ENCODE peak calls at places on chromosomes 7 and 10, in nine cellular contexts. One of them, this sample, is unnamed.

GRCh38 chr7:112080441-112080840 is 125.8 kb downstream of the DOCK4 start:
- DNase-seq in C1 segment of cervical spinal cord: no peak
- DNase-seq in activated T-cell treated with anti-CD3 and anti-CD28 coated beads, Interleukin-2, amount 50 U/mL, for 1 hour: no peak
- DNase-seq in hypothalamus: no peak
- DNase-seq in neuronal stem cell: no peak
- DNase-seq in activated CD8-positive, alpha-beta memory T cell treated with anti-CD3 and anti-CD28 coated beads, Interleukin-2, amount 10 ng/mL, durations not matched to agents 7 days and 5 days: no peak
- DNase-seq in NCI-H187 treated with DMSO at 0.1 percent for 48 hours: peak
- DNase-seq in mucosa of gallbladder: peak
- DNase-seq in heart left ventricle: no peak
- DNase-seq in this sample: no peak

GRCh38 chr7:69818647-69819161 is 220.4 kb downstream of the AUTS2 start:
- DNase-seq in C1 segment of cervical spinal cord: no peak
- DNase-seq in activated T-cell treated with anti-CD3 and anti-CD28 coated beads, Interleukin-2, amount 50 U/mL, for 1 hour: no peak
- DNase-seq in hypothalamus: no peak
- DNase-seq in neuronal stem cell: no peak
- DNase-seq in activated CD8-positive, alpha-beta memory T cell treated with anti-CD3 and anti-CD28 coated beads, Interleukin-2, amount 10 ng/mL, durations not matched to agents 7 days and 5 days: no peak
- DNase-seq in NCI-H187 treated with DMSO at 0.1 percent for 48 hours: no peak
- DNase-seq in mucosa of gallbladder: no peak
- DNase-seq in heart left ventricle: no peak
- DNase-seq in this sample: no peak

GRCh38 chr7:80078159-80078731 is 56.4 kb upstream of the GNAI1 start:
- DNase-seq in C1 segment of cervical spinal cord: no peak
- DNase-seq in activated T-cell treated with anti-CD3 and anti-CD28 coated beads, Interleukin-2, amount 50 U/mL, for 1 hour: no peak
- DNase-seq in hypothalamus: no peak
- DNase-seq in neuronal stem cell: no peak
- DNase-seq in activated CD8-positive, alpha-beta memory T cell treated with anti-CD3 and anti-CD28 coated beads, Interleukin-2, amount 10 ng/mL, durations not matched to agents 7 days and 5 days: no peak
- DNase-seq in NCI-H187 treated with DMSO at 0.1 percent for 48 hours: no peak
- DNase-seq in mucosa of gallbladder: no peak
- DNase-seq in heart left ventricle: no peak
- DNase-seq in this sample: peak

GRCh38 chr10:101018600-101019439 is 12.1 kb downstream of the PDZD7 start:
- DNase-seq in C1 segment of cervical spinal cord: peak
- DNase-seq in activated T-cell treated with anti-CD3 and anti-CD28 coated beads, Interleukin-2, amount 50 U/mL, for 1 hour: peak
- DNase-seq in hypothalamus: peak
- DNase-seq in neuronal stem cell: no peak
- DNase-seq in activated CD8-positive, alpha-beta memory T cell treated with anti-CD3 and anti-CD28 coated beads, Interleukin-2, amount 10 ng/mL, durations not matched to agents 7 days and 5 days: peak
- DNase-seq in NCI-H187 treated with DMSO at 0.1 percent for 48 hours: no peak
- DNase-seq in mucosa of gallbladder: peak
- DNase-seq in heart left ventricle: peak
- DNase-seq in this sample: peak

GRCh38 chr10:8485032-8485431 is 430.5 kb downstream of the GATA3 start:
- DNase-seq in C1 segment of cervical spinal cord: no peak
- DNase-seq in activated T-cell treated with anti-CD3 and anti-CD28 coated beads, Interleukin-2, amount 50 U/mL, for 1 hour: no peak
- DNase-seq in hypothalamus: no peak
- DNase-seq in neuronal stem cell: no peak
- DNase-seq in activated CD8-positive, alpha-beta memory T cell treated with anti-CD3 and anti-CD28 coated beads, Interleukin-2, amount 10 ng/mL, durations not matched to agents 7 days and 5 days: no peak
- DNase-seq in NCI-H187 treated with DMSO at 0.1 percent for 48 hours: no peak
- DNase-seq in mucosa of gallbladder: no peak
- DNase-seq in heart left ventricle: no peak
- DNase-seq in this sample: no peak

GRCh38 chr10:43824934-43825333 is 176.3 kb upstream of the ZNF32 start:
- DNase-seq in C1 segment of cervical spinal cord: no peak
- DNase-seq in activated T-cell treated with anti-CD3 and anti-CD28 coated beads, Interleukin-2, amount 50 U/mL, for 1 hour: no peak
- DNase-seq in hypothalamus: no peak
- DNase-seq in neuronal stem cell: no peak
- DNase-seq in activated CD8-positive, alpha-beta memory T cell treated with anti-CD3 and anti-CD28 coated beads, Interleukin-2, amount 10 ng/mL, durations not matched to agents 7 days and 5 days: no peak
- DNase-seq in NCI-H187 treated with DMSO at 0.1 percent for 48 hours: no peak
- DNase-seq in mucosa of gallbladder: peak
- DNase-seq in heart left ventricle: peak
- DNase-seq in this sample: no peak

GRCh38 chr10:115092258-115092554 is 959 bp upstream of the ATRNL1 start:
- DNase-seq in C1 segment of cervical spinal cord: no peak
- DNase-seq in activated T-cell treated with anti-CD3 and anti-CD28 coated beads, Interleukin-2, amount 50 U/mL, for 1 hour: no peak
- DNase-seq in hypothalamus: no peak
- DNase-seq in neuronal stem cell: no peak
- DNase-seq in activated CD8-positive, alpha-beta memory T cell treated with anti-CD3 and anti-CD28 coated beads, Interleukin-2, amount 10 ng/mL, durations not matched to agents 7 days and 5 days: no peak
- DNase-seq in NCI-H187 treated with DMSO at 0.1 percent for 48 hours: no peak
- DNase-seq in mucosa of gallbladder: no peak
- DNase-seq in heart left ventricle: no peak
- DNase-seq in this sample: no peak

GRCh38 chr7:24052572-24053223 is 231.3 kb upstream of the NPY start:
- DNase-seq in C1 segment of cervical spinal cord: no peak
- DNase-seq in activated T-cell treated with anti-CD3 and anti-CD28 coated beads, Interleukin-2, amount 50 U/mL, for 1 hour: no peak
- DNase-seq in hypothalamus: no peak
- DNase-seq in neuronal stem cell: no peak
- DNase-seq in activated CD8-positive, alpha-beta memory T cell treated with anti-CD3 and anti-CD28 coated beads, Interleukin-2, amount 10 ng/mL, durations not matched to agents 7 days and 5 days: no peak
- DNase-seq in NCI-H187 treated with DMSO at 0.1 percent for 48 hours: no peak
- DNase-seq in mucosa of gallbladder: no peak
- DNase-seq in heart left ventricle: no peak
- DNase-seq in this sample: peak

GRCh38 chr10:85266808-85267207 is 938.4 kb downstream of the CCSER2 start:
- DNase-seq in C1 segment of cervical spinal cord: no peak
- DNase-seq in activated T-cell treated with anti-CD3 and anti-CD28 coated beads, Interleukin-2, amount 50 U/mL, for 1 hour: no peak
- DNase-seq in hypothalamus: no peak
- DNase-seq in neuronal stem cell: no peak
- DNase-seq in activated CD8-positive, alpha-beta memory T cell treated with anti-CD3 and anti-CD28 coated beads, Interleukin-2, amount 10 ng/mL, durations not matched to agents 7 days and 5 days: no peak
- DNase-seq in NCI-H187 treated with DMSO at 0.1 percent for 48 hours: no peak
- DNase-seq in mucosa of gallbladder: no peak
- DNase-seq in heart left ventricle: no peak
- DNase-seq in this sample: no peak

GRCh38 chr10:10213237-10213636 is 804.4 kb upstream of the CELF2 start:
- DNase-seq in C1 segment of cervical spinal cord: no peak
- DNase-seq in activated T-cell treated with anti-CD3 and anti-CD28 coated beads, Interleukin-2, amount 50 U/mL, for 1 hour: no peak
- DNase-seq in hypothalamus: no peak
- DNase-seq in neuronal stem cell: no peak
- DNase-seq in activated CD8-positive, alpha-beta memory T cell treated with anti-CD3 and anti-CD28 coated beads, Interleukin-2, amount 10 ng/mL, durations not matched to agents 7 days and 5 days: no peak
- DNase-seq in NCI-H187 treated with DMSO at 0.1 percent for 48 hours: no peak
- DNase-seq in mucosa of gallbladder: no peak
- DNase-seq in heart left ventricle: no peak
- DNase-seq in this sample: no peak

GRCh38 chr7:142249918-142250317 is 7.9 kb downstream of the PRSS58 start:
- DNase-seq in C1 segment of cervical spinal cord: no peak
- DNase-seq in activated T-cell treated with anti-CD3 and anti-CD28 coated beads, Interleukin-2, amount 50 U/mL, for 1 hour: no peak
- DNase-seq in hypothalamus: no peak
- DNase-seq in neuronal stem cell: no peak
- DNase-seq in activated CD8-positive, alpha-beta memory T cell treated with anti-CD3 and anti-CD28 coated beads, Interleukin-2, amount 10 ng/mL, durations not matched to agents 7 days and 5 days: no peak
- DNase-seq in NCI-H187 treated with DMSO at 0.1 percent for 48 hours: no peak
- DNase-seq in mucosa of gallbladder: no peak
- DNase-seq in heart left ventricle: no peak
- DNase-seq in this sample: no peak

GRCh38 chr7:32290015-32290414 is 200.2 kb downstream of the LSM5 start:
- DNase-seq in C1 segment of cervical spinal cord: no peak
- DNase-seq in activated T-cell treated with anti-CD3 and anti-CD28 coated beads, Interleukin-2, amount 50 U/mL, for 1 hour: no peak
- DNase-seq in hypothalamus: peak
- DNase-seq in neuronal stem cell: no peak
- DNase-seq in activated CD8-positive, alpha-beta memory T cell treated with anti-CD3 and anti-CD28 coated beads, Interleukin-2, amount 10 ng/mL, durations not matched to agents 7 days and 5 days: no peak
- DNase-seq in NCI-H187 treated with DMSO at 0.1 percent for 48 hours: no peak
- DNase-seq in mucosa of gallbladder: no peak
- DNase-seq in heart left ventricle: peak
- DNase-seq in this sample: no peak

GRCh38 chr7:155644971-155645509 is 579 bp downstream of the RBM33 start:
- DNase-seq in C1 segment of cervical spinal cord: peak
- DNase-seq in activated T-cell treated with anti-CD3 and anti-CD28 coated beads, Interleukin-2, amount 50 U/mL, for 1 hour: no peak
- DNase-seq in hypothalamus: peak
- DNase-seq in neuronal stem cell: peak
- DNase-seq in activated CD8-positive, alpha-beta memory T cell treated with anti-CD3 and anti-CD28 coated beads, Interleukin-2, amount 10 ng/mL, durations not matched to agents 7 days and 5 days: peak
- DNase-seq in NCI-H187 treated with DMSO at 0.1 percent for 48 hours: no peak
- DNase-seq in mucosa of gallbladder: no peak
- DNase-seq in heart left ventricle: peak
- DNase-seq in this sample: peak

GRCh38 chr10:8596929-8597472 is 542.5 kb downstream of the GATA3 start:
- DNase-seq in C1 segment of cervical spinal cord: no peak
- DNase-seq in activated T-cell treated with anti-CD3 and anti-CD28 coated beads, Interleukin-2, amount 50 U/mL, for 1 hour: no peak
- DNase-seq in hypothalamus: no peak
- DNase-seq in neuronal stem cell: no peak
- DNase-seq in activated CD8-positive, alpha-beta memory T cell treated with anti-CD3 and anti-CD28 coated beads, Interleukin-2, amount 10 ng/mL, durations not matched to agents 7 days and 5 days: no peak
- DNase-seq in NCI-H187 treated with DMSO at 0.1 percent for 48 hours: no peak
- DNase-seq in mucosa of gallbladder: no peak
- DNase-seq in heart left ventricle: no peak
- DNase-seq in this sample: no peak

GRCh38 chr7:343864-344607 is 54.1 kb downstream of the FOXL3 start:
- DNase-seq in C1 segment of cervical spinal cord: no peak
- DNase-seq in activated T-cell treated with anti-CD3 and anti-CD28 coated beads, Interleukin-2, amount 50 U/mL, for 1 hour: no peak
- DNase-seq in hypothalamus: no peak
- DNase-seq in neuronal stem cell: no peak
- DNase-seq in activated CD8-positive, alpha-beta memory T cell treated with anti-CD3 and anti-CD28 coated beads, Interleukin-2, amount 10 ng/mL, durations not matched to agents 7 days and 5 days: no peak
- DNase-seq in NCI-H187 treated with DMSO at 0.1 percent for 48 hours: no peak
- DNase-seq in mucosa of gallbladder: no peak
- DNase-seq in heart left ventricle: no peak
- DNase-seq in this sample: no peak

GRCh38 chr7:96833701-96834453 is 124.2 kb upstream of the SEM1 start:
- DNase-seq in C1 segment of cervical spinal cord: no peak
- DNase-seq in activated T-cell treated with anti-CD3 and anti-CD28 coated beads, Interleukin-2, amount 50 U/mL, for 1 hour: no peak
- DNase-seq in hypothalamus: no peak
- DNase-seq in neuronal stem cell: no peak
- DNase-seq in activated CD8-positive, alpha-beta memory T cell treated with anti-CD3 and anti-CD28 coated beads, Interleukin-2, amount 10 ng/mL, durations not matched to agents 7 days and 5 days: no peak
- DNase-seq in NCI-H187 treated with DMSO at 0.1 percent for 48 hours: no peak
- DNase-seq in mucosa of gallbladder: no peak
- DNase-seq in heart left ventricle: no peak
- DNase-seq in this sample: no peak

GRCh38 chr7:1123721-1124120 is 35.8 kb downstream of the GPER1 start:
- DNase-seq in C1 segment of cervical spinal cord: peak
- DNase-seq in activated T-cell treated with anti-CD3 and anti-CD28 coated beads, Interleukin-2, amount 50 U/mL, for 1 hour: no peak
- DNase-seq in hypothalamus: peak
- DNase-seq in neuronal stem cell: peak
- DNase-seq in activated CD8-positive, alpha-beta memory T cell treated with anti-CD3 and anti-CD28 coated beads, Interleukin-2, amount 10 ng/mL, durations not matched to agents 7 days and 5 days: no peak
- DNase-seq in NCI-H187 treated with DMSO at 0.1 percent for 48 hours: no peak
- DNase-seq in mucosa of gallbladder: peak
- DNase-seq in heart left ventricle: peak
- DNase-seq in this sample: no peak

GRCh38 chr7:117048854-117049321 is 95.6 kb downstream of the ST7 start:
- DNase-seq in C1 segment of cervical spinal cord: no peak
- DNase-seq in activated T-cell treated with anti-CD3 and anti-CD28 coated beads, Interleukin-2, amount 50 U/mL, for 1 hour: no peak
- DNase-seq in hypothalamus: no peak
- DNase-seq in neuronal stem cell: no peak
- DNase-seq in activated CD8-positive, alpha-beta memory T cell treated with anti-CD3 and anti-CD28 coated beads, Interleukin-2, amount 10 ng/mL, durations not matched to agents 7 days and 5 days: no peak
- DNase-seq in NCI-H187 treated with DMSO at 0.1 percent for 48 hours: no peak
- DNase-seq in mucosa of gallbladder: no peak
- DNase-seq in heart left ventricle: no peak
- DNase-seq in this sample: no peak

GRCh38 chr10:115402690-115403089 is 309.5 kb downstream of the ATRNL1 start:
- DNase-seq in C1 segment of cervical spinal cord: no peak
- DNase-seq in activated T-cell treated with anti-CD3 and anti-CD28 coated beads, Interleukin-2, amount 50 U/mL, for 1 hour: no peak
- DNase-seq in hypothalamus: no peak
- DNase-seq in neuronal stem cell: no peak
- DNase-seq in activated CD8-positive, alpha-beta memory T cell treated with anti-CD3 and anti-CD28 coated beads, Interleukin-2, amount 10 ng/mL, durations not matched to agents 7 days and 5 days: no peak
- DNase-seq in NCI-H187 treated with DMSO at 0.1 percent for 48 hours: no peak
- DNase-seq in mucosa of gallbladder: no peak
- DNase-seq in heart left ventricle: no peak
- DNase-seq in this sample: no peak

GRCh38 chr10:18514537-18514936 is 136.8 kb downstream of the NSUN6 start:
- DNase-seq in C1 segment of cervical spinal cord: no peak
- DNase-seq in activated T-cell treated with anti-CD3 and anti-CD28 coated beads, Interleukin-2, amount 50 U/mL, for 1 hour: no peak
- DNase-seq in hypothalamus: no peak
- DNase-seq in neuronal stem cell: no peak
- DNase-seq in activated CD8-positive, alpha-beta memory T cell treated with anti-CD3 and anti-CD28 coated beads, Interleukin-2, amount 10 ng/mL, durations not matched to agents 7 days and 5 days: no peak
- DNase-seq in NCI-H187 treated with DMSO at 0.1 percent for 48 hours: no peak
- DNase-seq in mucosa of gallbladder: no peak
- DNase-seq in heart left ventricle: no peak
- DNase-seq in this sample: no peak

GRCh38 chr10:132158122-132158741 is 28.5 kb upstream of the DPYSL4 start:
- DNase-seq in C1 segment of cervical spinal cord: no peak
- DNase-seq in activated T-cell treated with anti-CD3 and anti-CD28 coated beads, Interleukin-2, amount 50 U/mL, for 1 hour: peak
- DNase-seq in hypothalamus: no peak
- DNase-seq in neuronal stem cell: peak
- DNase-seq in activated CD8-positive, alpha-beta memory T cell treated with anti-CD3 and anti-CD28 coated beads, Interleukin-2, amount 10 ng/mL, durations not matched to agents 7 days and 5 days: no peak
- DNase-seq in NCI-H187 treated with DMSO at 0.1 percent for 48 hours: no peak
- DNase-seq in mucosa of gallbladder: no peak
- DNase-seq in heart left ventricle: no peak
- DNase-seq in this sample: no peak

GRCh38 chr10:24009736-24010135 is 199.2 kb upstream of the KIAA1217 start:
- DNase-seq in C1 segment of cervical spinal cord: no peak
- DNase-seq in activated T-cell treated with anti-CD3 and anti-CD28 coated beads, Interleukin-2, amount 50 U/mL, for 1 hour: no peak
- DNase-seq in hypothalamus: no peak
- DNase-seq in neuronal stem cell: no peak
- DNase-seq in activated CD8-positive, alpha-beta memory T cell treated with anti-CD3 and anti-CD28 coated beads, Interleukin-2, amount 10 ng/mL, durations not matched to agents 7 days and 5 days: no peak
- DNase-seq in NCI-H187 treated with DMSO at 0.1 percent for 48 hours: no peak
- DNase-seq in mucosa of gallbladder: no peak
- DNase-seq in heart left ventricle: no peak
- DNase-seq in this sample: no peak

GRCh38 chr7:108430664-108431063 is 25.6 kb downstream of the NRCAM start:
- DNase-seq in C1 segment of cervical spinal cord: no peak
- DNase-seq in activated T-cell treated with anti-CD3 and anti-CD28 coated beads, Interleukin-2, amount 50 U/mL, for 1 hour: no peak
- DNase-seq in hypothalamus: no peak
- DNase-seq in neuronal stem cell: no peak
- DNase-seq in activated CD8-positive, alpha-beta memory T cell treated with anti-CD3 and anti-CD28 coated beads, Interleukin-2, amount 10 ng/mL, durations not matched to agents 7 days and 5 days: no peak
- DNase-seq in NCI-H187 treated with DMSO at 0.1 percent for 48 hours: no peak
- DNase-seq in mucosa of gallbladder: no peak
- DNase-seq in heart left ventricle: no peak
- DNase-seq in this sample: no peak

GRCh38 chr7:91465595-91466061 is 201.4 kb downstream of the FZD1 start:
- DNase-seq in C1 segment of cervical spinal cord: no peak
- DNase-seq in activated T-cell treated with anti-CD3 and anti-CD28 coated beads, Interleukin-2, amount 50 U/mL, for 1 hour: no peak
- DNase-seq in hypothalamus: no peak
- DNase-seq in neuronal stem cell: no peak
- DNase-seq in activated CD8-positive, alpha-beta memory T cell treated with anti-CD3 and anti-CD28 coated beads, Interleukin-2, amount 10 ng/mL, durations not matched to agents 7 days and 5 days: no peak
- DNase-seq in NCI-H187 treated with DMSO at 0.1 percent for 48 hours: no peak
- DNase-seq in mucosa of gallbladder: no peak
- DNase-seq in heart left ventricle: no peak
- DNase-seq in this sample: no peak

GRCh38 chr10:53664620-53665019 is 892.0 kb upstream of the MBL2 start:
- DNase-seq in C1 segment of cervical spinal cord: no peak
- DNase-seq in activated T-cell treated with anti-CD3 and anti-CD28 coated beads, Interleukin-2, amount 50 U/mL, for 1 hour: no peak
- DNase-seq in hypothalamus: no peak
- DNase-seq in neuronal stem cell: no peak
- DNase-seq in activated CD8-positive, alpha-beta memory T cell treated with anti-CD3 and anti-CD28 coated beads, Interleukin-2, amount 10 ng/mL, durations not matched to agents 7 days and 5 days: no peak
- DNase-seq in NCI-H187 treated with DMSO at 0.1 percent for 48 hours: no peak
- DNase-seq in mucosa of gallbladder: peak
- DNase-seq in heart left ventricle: no peak
- DNase-seq in this sample: peak

GRCh38 chr10:104109908-104110662 is 11.9 kb upstream of the SFR1 start:
- DNase-seq in C1 segment of cervical spinal cord: no peak
- DNase-seq in activated T-cell treated with anti-CD3 and anti-CD28 coated beads, Interleukin-2, amount 50 U/mL, for 1 hour: no peak
- DNase-seq in hypothalamus: no peak
- DNase-seq in neuronal stem cell: no peak
- DNase-seq in activated CD8-positive, alpha-beta memory T cell treated with anti-CD3 and anti-CD28 coated beads, Interleukin-2, amount 10 ng/mL, durations not matched to agents 7 days and 5 days: no peak
- DNase-seq in NCI-H187 treated with DMSO at 0.1 percent for 48 hours: no peak
- DNase-seq in mucosa of gallbladder: no peak
- DNase-seq in heart left ventricle: no peak
- DNase-seq in this sample: peak

GRCh38 chr10:47107226-47107625 is 192.8 kb upstream of the GDF10 start:
- DNase-seq in C1 segment of cervical spinal cord: no peak
- DNase-seq in activated T-cell treated with anti-CD3 and anti-CD28 coated beads, Interleukin-2, amount 50 U/mL, for 1 hour: no peak
- DNase-seq in hypothalamus: no peak
- DNase-seq in neuronal stem cell: no peak
- DNase-seq in activated CD8-positive, alpha-beta memory T cell treated with anti-CD3 and anti-CD28 coated beads, Interleukin-2, amount 10 ng/mL, durations not matched to agents 7 days and 5 days: no peak
- DNase-seq in NCI-H187 treated with DMSO at 0.1 percent for 48 hours: no peak
- DNase-seq in mucosa of gallbladder: no peak
- DNase-seq in heart left ventricle: no peak
- DNase-seq in this sample: no peak

GRCh38 chr7:131325179-131325840 is 2.4 kb upstream of the MKLN1 start:
- DNase-seq in C1 segment of cervical spinal cord: no peak
- DNase-seq in activated T-cell treated with anti-CD3 and anti-CD28 coated beads, Interleukin-2, amount 50 U/mL, for 1 hour: no peak
- DNase-seq in hypothalamus: no peak
- DNase-seq in neuronal stem cell: no peak
- DNase-seq in activated CD8-positive, alpha-beta memory T cell treated with anti-CD3 and anti-CD28 coated beads, Interleukin-2, amount 10 ng/mL, durations not matched to agents 7 days and 5 days: no peak
- DNase-seq in NCI-H187 treated with DMSO at 0.1 percent for 48 hours: no peak
- DNase-seq in mucosa of gallbladder: no peak
- DNase-seq in heart left ventricle: no peak
- DNase-seq in this sample: no peak

GRCh38 chr7:14938181-14938580 is 35.6 kb upstream of the DGKB start:
- DNase-seq in C1 segment of cervical spinal cord: no peak
- DNase-seq in activated T-cell treated with anti-CD3 and anti-CD28 coated beads, Interleukin-2, amount 50 U/mL, for 1 hour: no peak
- DNase-seq in hypothalamus: no peak
- DNase-seq in neuronal stem cell: no peak
- DNase-seq in activated CD8-positive, alpha-beta memory T cell treated with anti-CD3 and anti-CD28 coated beads, Interleukin-2, amount 10 ng/mL, durations not matched to agents 7 days and 5 days: no peak
- DNase-seq in NCI-H187 treated with DMSO at 0.1 percent for 48 hours: no peak
- DNase-seq in mucosa of gallbladder: no peak
- DNase-seq in heart left ventricle: no peak
- DNase-seq in this sample: no peak

GRCh38 chr10:31090894-31091607 is 59.4 kb upstream of the ZNF438 start:
- DNase-seq in C1 segment of cervical spinal cord: no peak
- DNase-seq in activated T-cell treated with anti-CD3 and anti-CD28 coated beads, Interleukin-2, amount 50 U/mL, for 1 hour: no peak
- DNase-seq in hypothalamus: no peak
- DNase-seq in neuronal stem cell: no peak
- DNase-seq in activated CD8-positive, alpha-beta memory T cell treated with anti-CD3 and anti-CD28 coated beads, Interleukin-2, amount 10 ng/mL, durations not matched to agents 7 days and 5 days: peak
- DNase-seq in NCI-H187 treated with DMSO at 0.1 percent for 48 hours: no peak
- DNase-seq in mucosa of gallbladder: no peak
- DNase-seq in heart left ventricle: no peak
- DNase-seq in this sample: no peak

GRCh38 chr7:4713183-4713784 is 31.2 kb downstream of the FOXK1 start:
- DNase-seq in C1 segment of cervical spinal cord: no peak
- DNase-seq in activated T-cell treated with anti-CD3 and anti-CD28 coated beads, Interleukin-2, amount 50 U/mL, for 1 hour: no peak
- DNase-seq in hypothalamus: no peak
- DNase-seq in neuronal stem cell: no peak
- DNase-seq in activated CD8-positive, alpha-beta memory T cell treated with anti-CD3 and anti-CD28 coated beads, Interleukin-2, amount 10 ng/mL, durations not matched to agents 7 days and 5 days: no peak
- DNase-seq in NCI-H187 treated with DMSO at 0.1 percent for 48 hours: no peak
- DNase-seq in mucosa of gallbladder: no peak
- DNase-seq in heart left ventricle: no peak
- DNase-seq in this sample: no peak